ENCODE peak calls at places on chromosomes 11 and 22, in six cellular contexts. T is neuronal stem cell, E is IMR-90, A is H1, Y is mesenchymal stem cell, Z is mesendoderm. L is an unnamed sample. For H3K36me3, the result is how much of the 10 kb centered on the place peaks cover.

GRCh38 chr22:50276143-50276542 is 6.0 kb upstream of the MAPK11 start:
- DNase-seq in E (peak), Y (no peak), Z (peak), A (no peak), T (no peak), L (no peak)

GRCh38 chr11:2699185-2699530 is 636 bp downstream of the KCNQ1OT1 start:
- DNase-seq in A (no peak), E (peak), T (no peak), Z (peak), Y (no peak), L (no peak)

GRCh38 chr11:83706581-83706980 is 420.4 kb upstream of the CCDC90B start:
- DNase-seq in A (no peak), E (no peak), Y (no peak), T (no peak), Z (no peak), L (no peak)

GRCh38 chr22:40509401-40510134 is 127.0 kb downstream of the MRTFA start:
- DNase-seq in A (no peak), E (peak), Y (peak), Z (peak), T (no peak), L (peak)

GRCh38 chr22:46895753-46896152 is 133.3 kb downstream of the TBC1D22A start:
- DNase-seq in Z (no peak), E (no peak), Y (no peak), A (no peak), T (no peak), L (no peak)

GRCh38 chr11:15053201-15053685 is 20.1 kb upstream of the CALCB start:
- DNase-seq in Z (peak), T (no peak), A (no peak), Y (peak), E (no peak), L (peak)

GRCh38 chr11:64100345-64100744 is 64.6 kb downstream of the FLRT1 start:
- DNase-seq in Y (no peak), T (no peak), A (no peak), Z (peak), E (no peak), L (no peak)

GRCh38 chr11:86067230-86068137 is 1.4 kb downstream of the PICALM start:
- DNase-seq in T (no peak), Y (peak), E (no peak), Z (no peak), A (no peak), L (peak)

GRCh38 chr11:2150206-2150847 is 10.7 kb downstream of the INS start:
- DNase-seq in T (peak), Z (peak), A (no peak), E (peak), Y (peak), L (no peak)

GRCh38 chr11:27718346-27718852 is 18.1 kb upstream of the BDNF start:
- DNase-seq in Y (peak), T (peak), Z (peak), E (peak), A (no peak), L (peak)

GRCh38 chr22:25172153-25172552 is 27.5 kb upstream of the CRYBB3 start:
- DNase-seq in E (no peak), T (no peak), A (no peak), Z (peak), Y (no peak), L (no peak)

GRCh38 chr11:120709808-120710207 is 198.3 kb downstream of the GRIK4 start:
- DNase-seq in E (no peak), Z (no peak), A (no peak), Y (no peak), T (no peak), L (no peak)

GRCh38 chr11:67239795-67240574 is 26.3 kb upstream of the GRK2 start:
- DNase-seq in E (peak), A (peak), Y (peak), T (peak), Z (peak), L (peak)
- H2BK5ac ChIP-seq in E (peak), A (peak), Y (peak), T (no peak), Z (peak), L (peak)

GRCh38 chr11:35180311-35181233 is 41.6 kb downstream of the CD44 start:
- DNase-seq in Z (no peak), Y (no peak), A (no peak), E (peak), T (no peak), L (no peak)

GRCh38 chr11:35177370-35177769 is 38.4 kb downstream of the CD44 start:
- DNase-seq in A (no peak), Z (no peak), E (peak), Y (peak), T (no peak), L (no peak)

GRCh38 chr11:35179466-35180135 is 40.6 kb downstream of the CD44 start:
- DNase-seq in A (no peak), Z (no peak), T (no peak), Y (no peak), E (peak), L (no peak)

GRCh38 chr11:35178862-35179261 is 39.9 kb downstream of the CD44 start:
- DNase-seq in Y (peak), E (peak), Z (no peak), T (no peak), A (no peak), L (no peak)

GRCh38 chr11:35178067-35178805 is 39.3 kb downstream of the CD44 start:
- DNase-seq in T (no peak), E (no peak), A (no peak), Z (no peak), Y (no peak), L (no peak)
- H3K36me3 ChIP-seq in T (under half), E (half or more), A (under half), Z (under half), Y (under half), L (under half)

GRCh38 chr22:44956835-44957234 is 53.0 kb downstream of the PHF21B start:
- DNase-seq in Z (no peak), A (no peak), T (no peak), E (no peak), Y (no peak), L (no peak)
- H2BK5ac ChIP-seq in Z (no peak), A (peak), T (no peak), E (no peak), Y (no peak), L (no peak)

DNA sequence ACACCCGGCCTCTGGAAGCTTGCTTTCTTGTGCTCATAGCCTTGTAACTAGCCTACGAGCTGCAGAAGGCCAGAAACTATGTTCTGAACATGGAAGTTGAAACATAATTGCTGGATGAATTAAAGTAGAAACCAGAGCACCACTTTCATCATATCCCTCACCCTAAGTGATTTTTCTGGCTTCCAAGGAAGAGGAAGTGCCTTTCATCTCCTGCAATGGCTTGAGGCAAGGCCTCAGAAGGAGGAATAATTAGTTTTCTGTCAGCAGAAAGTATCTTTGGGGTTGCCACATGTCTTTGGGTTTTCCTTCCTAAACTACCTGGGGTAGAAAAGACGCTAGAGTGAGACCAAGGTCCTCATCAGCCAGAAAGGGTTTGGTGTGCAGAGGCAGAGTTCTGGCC is 14.5 kb downstream of the RPL27A start:
- DNase-seq in A (no peak), E (no peak), T (no peak), Y (no peak), Z (no peak), L (no peak)
- H3K36me3 ChIP-seq in A (under half), E (half or more), T (half or more), Y (half or more), Z (under half), L (under half)

GRCh38 chr11:125624756-125625213 is at the start of gene CHEK1:
- DNase-seq in Z (peak), A (no peak), E (no peak), T (no peak), Y (no peak), L (no peak)
- H2BK5ac ChIP-seq in Z (peak), A (peak), E (peak), T (peak), Y (no peak), L (peak)

DNA sequence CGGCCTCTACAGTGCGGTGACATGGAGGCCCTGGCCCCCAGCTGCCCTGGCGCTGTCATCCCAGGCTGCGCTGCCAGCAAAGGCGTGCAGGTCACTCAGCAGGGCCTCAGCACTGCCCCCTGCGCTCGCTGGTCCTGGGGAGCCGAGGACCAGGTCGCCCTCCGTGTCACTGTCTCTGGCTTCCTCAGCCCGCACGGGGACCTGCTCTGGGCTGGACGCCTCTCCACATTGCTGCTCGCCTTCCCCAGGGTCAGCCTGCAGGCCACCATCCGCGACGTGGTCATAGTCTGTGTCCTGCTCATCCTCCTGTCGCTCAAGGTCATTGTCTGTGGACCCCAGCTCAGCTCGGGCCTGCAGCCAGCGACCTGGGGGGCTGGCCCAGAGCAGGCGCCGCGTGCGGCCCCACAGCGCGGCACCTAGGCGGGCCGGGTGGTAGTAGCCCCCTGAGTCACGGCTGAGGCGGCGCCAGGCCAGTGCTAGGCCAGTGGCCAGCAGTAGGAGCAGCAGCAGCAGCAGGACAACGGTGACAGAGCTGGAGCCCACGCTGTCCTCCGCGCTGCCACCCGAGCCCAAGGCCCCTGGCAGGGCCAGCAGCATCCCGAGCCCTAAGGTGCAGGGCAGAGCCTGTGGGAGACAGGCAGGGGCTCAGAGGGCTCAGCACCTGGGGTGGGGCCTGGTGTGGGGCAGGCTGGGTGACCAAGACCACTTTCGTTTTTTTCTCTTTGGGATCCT is 1.6 kb downstream of the PTPRCAP start:
- DNase-seq in T (no peak), E (no peak), A (no peak), Z (no peak), Y (no peak), L (no peak)
- H3K36me3 ChIP-seq in T (under half), E (half or more), A (under half), Z (under half), Y (half or more), L (half or more)

GRCh38 chr11:128523616-128524015 is 63.7 kb downstream of the ETS1 start:
- DNase-seq in Z (no peak), A (no peak), T (no peak), E (peak), Y (peak), L (peak)

GRCh38 chr11:128522943-128523518 is 64.3 kb downstream of the ETS1 start:
- DNase-seq in A (no peak), T (no peak), Y (peak), Z (no peak), E (no peak), L (peak)

GRCh38 chr11:128521697-128522062 is 65.7 kb downstream of the ETS1 start:
- DNase-seq in E (no peak), Y (peak), A (no peak), Z (no peak), T (no peak), L (no peak)

GRCh38 chr11:128520886-128521696 is 66.3 kb downstream of the ETS1 start:
- DNase-seq in T (no peak), Y (no peak), Z (no peak), E (no peak), A (no peak), L (no peak)

GRCh38 chr11:128522063-128522942 is 65.1 kb downstream of the ETS1 start:
- DNase-seq in Z (peak), Y (peak), E (peak), A (peak), T (peak), L (peak)
- H2BK5ac ChIP-seq in Z (peak), Y (peak), E (peak), A (peak), T (no peak), L (peak)

GRCh38 chr11:68036141-68036716 is 2.6 kb upstream of the TCIRG1 start:
- DNase-seq in Y (no peak), T (no peak), E (no peak), Z (no peak), A (no peak), L (no peak)
- H3K36me3 ChIP-seq in Y (under half), T (under half), E (under half), Z (under half), A (under half), L (under half)

DNA sequence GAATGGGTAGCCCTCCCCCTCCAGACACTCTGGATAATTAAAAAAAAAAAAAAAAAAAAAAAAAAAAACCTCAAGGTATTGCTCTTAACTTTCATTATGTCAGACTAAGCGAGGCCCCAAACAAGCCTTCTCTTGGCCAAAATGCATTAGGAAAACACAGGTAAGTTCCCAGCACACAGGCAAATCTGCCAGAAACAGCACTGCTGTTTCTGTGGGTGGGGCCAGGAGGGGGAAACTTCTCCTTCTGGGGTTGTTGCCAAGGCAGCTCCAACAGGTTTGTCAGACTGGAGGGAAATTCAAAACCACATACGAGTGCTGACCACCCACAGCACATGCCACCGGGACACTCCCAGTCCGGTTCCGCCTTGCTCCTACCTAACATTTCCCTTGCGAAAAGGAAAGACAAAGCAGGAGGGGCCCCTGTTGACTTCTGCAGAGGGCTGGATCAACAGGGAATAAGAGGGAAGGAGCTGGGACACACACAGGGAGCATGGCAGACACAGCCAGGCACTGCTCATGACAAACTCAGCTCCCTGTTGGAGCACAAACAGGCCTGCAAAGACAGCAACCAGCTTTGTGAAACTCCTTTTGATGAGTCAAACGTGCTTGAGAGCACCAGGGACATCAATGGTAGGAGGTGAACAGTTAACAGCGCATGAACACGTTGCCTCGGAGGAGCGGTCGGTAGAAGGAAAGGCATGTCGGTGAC is 55.0 kb downstream of the MYH9 start:
- DNase-seq in Y (peak), Z (peak), T (no peak), A (no peak), E (peak), L (peak)
- H2BK5ac ChIP-seq in Y (peak), Z (peak), T (no peak), A (peak), E (peak), L (peak)